ENCODE peak calls at places on chromosomes 2 and 18, in seven cellular contexts. L is glutamatergic neuron, G is psoas muscle, S is B cell, K is PC-9, R is AG10803, U is progenitor cell of endocrine pancreas. H is an unnamed sample.
A peak's percentile ranks its signal among the peaks of the same experiment; 100 is the strongest.

GRCh38 chr2:238439093-238439849 is 12.5 kb downstream of the ASB1 start:
- DNase-seq in G (peak; percentile 51), R (peak; percentile 92), S (no peak), L (no peak), K (peak; percentile 86), U (no peak), H (no peak)

GRCh38 chr2:219626540-219626939 is 890 bp upstream of the SLC4A3 start:
- DNase-seq in K (no peak), L (no peak), U (no peak), S (no peak), R (no peak), G (no peak), H (no peak)

GRCh38 chr18:3256693-3257626 is 5.0 kb upstream of the MYL12B start:
- DNase-seq in S (no peak), L (no peak), G (no peak), R (peak; percentile 72), K (peak; percentile 47), U (no peak), H (no peak)

GRCh38 chr18:23398401-23398800 is 54.7 kb upstream of the RIOK3 start:
- DNase-seq in S (no peak), L (no peak), K (no peak), U (no peak), R (peak; percentile 31), G (no peak), H (no peak)

GRCh38 chr2:30645745-30646119 is 161.5 kb downstream of the CAPN13 start:
- DNase-seq in S (no peak), G (no peak), U (no peak), K (no peak), R (no peak), L (no peak), H (no peak)

GRCh38 chr2:48207201-48207641 is 300.9 kb upstream of the FBXO11 start:
- DNase-seq in S (no peak), L (no peak), R (no peak), G (no peak), U (no peak), K (no peak), H (no peak)

GRCh38 chr2:183522441-183522840 is 398.2 kb downstream of the NUP35 start:
- DNase-seq in K (no peak), R (no peak), L (no peak), S (no peak), G (no peak), U (no peak), H (no peak)

GRCh38 chr18:9705183-9705864 is 2.8 kb upstream of the RAB31 start:
- DNase-seq in K (peak; percentile 51), R (peak; percentile 72), L (no peak), U (no peak), S (no peak), G (no peak), H (no peak)

GRCh38 chr2:19476347-19476746 is 117.9 kb upstream of the OSR1 start:
- DNase-seq in S (no peak), K (no peak), G (no peak), L (no peak), U (no peak), R (no peak), H (no peak)

GRCh38 chr2:48249631-48250473 is 280.1 kb upstream of the STON1 start:
- DNase-seq in S (no peak), L (no peak), K (no peak), R (peak; percentile 63), G (no peak), U (no peak), H (no peak)

GRCh38 chr2:134411279-134411827 is 157.5 kb downstream of the MGAT5 start:
- DNase-seq in K (no peak), S (no peak), L (peak; percentile 48), G (no peak), R (no peak), U (no peak), H (no peak)

GRCh38 chr2:149155181-149155580 is 116.7 kb downstream of the LYPD6B start:
- DNase-seq in U (no peak), R (no peak), K (no peak), L (no peak), S (no peak), G (no peak), H (no peak)

GRCh38 chr18:48122816-48123215 is 192.4 kb upstream of the SMAD2 start:
- DNase-seq in S (no peak), R (no peak), G (no peak), U (no peak), L (no peak), K (no peak), H (no peak)

GRCh38 chr2:23544589-23545295 is 159.8 kb downstream of the KLHL29 start:
- DNase-seq in R (no peak), L (no peak), S (no peak), U (no peak), G (no peak), K (no peak), H (no peak)

GRCh38 chr2:234251326-234252271 is 201.1 kb downstream of the SPP2 start:
- DNase-seq in U (no peak), G (no peak), K (peak; percentile 99), L (no peak), R (peak; percentile 99), S (no peak), H (no peak)

GRCh38 chr2:148338544-148338943 is 306.0 kb upstream of the EPC2 start:
- DNase-seq in R (peak; percentile 52), K (no peak), U (no peak), L (no peak), G (no peak), S (no peak), H (no peak)

GRCh38 chr18:43486462-43486861 is 209.2 kb upstream of the SYT4 start:
- DNase-seq in K (no peak), L (peak; percentile 24), S (no peak), R (no peak), U (no peak), G (no peak), H (no peak)

GRCh38 chr18:51433296-51433695 is 235.8 kb upstream of the MEX3C start:
- DNase-seq in L (no peak), U (no peak), S (no peak), R (no peak), G (no peak), K (no peak), H (no peak)

GRCh38 chr18:59426855-59427254 is 67.8 kb upstream of the LMAN1 start:
- DNase-seq in G (no peak), R (no peak), L (no peak), S (no peak), U (no peak), K (no peak), H (no peak)

GRCh38 chr2:88258208-88258607 is 88.1 kb downstream of the THNSL2 start:
- DNase-seq in K (no peak), G (no peak), R (no peak), L (no peak), S (no peak), U (no peak), H (no peak)

DNA sequence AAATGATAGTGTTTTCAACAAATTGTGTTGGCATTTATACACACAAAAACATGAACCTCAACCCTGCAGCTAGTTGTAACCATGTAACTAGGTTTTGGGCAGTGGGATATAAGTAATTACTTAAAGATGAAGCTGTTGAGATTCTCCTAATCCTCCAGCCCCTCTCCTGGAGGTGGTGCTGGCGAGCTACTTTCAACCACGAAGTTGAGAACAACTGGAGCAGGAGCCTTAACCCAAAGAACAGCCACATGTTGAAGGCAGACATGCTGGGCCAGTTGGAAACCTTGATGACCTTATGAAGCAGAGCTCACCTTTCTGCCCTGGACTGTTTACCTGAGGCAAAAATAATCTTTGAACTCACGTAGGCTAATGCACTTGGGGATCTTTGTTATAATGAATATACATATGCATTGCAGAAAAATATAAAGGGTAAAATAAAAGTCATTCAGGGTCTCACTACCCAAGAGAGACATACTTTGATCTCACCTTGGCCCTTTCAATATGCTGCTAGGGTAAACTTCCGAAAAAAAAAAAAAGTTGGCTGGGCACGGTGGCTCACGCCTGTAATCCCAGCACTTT is 89.6 kb upstream of the NPAS2 start:
- DNase-seq in G (peak; percentile 63), L (peak; percentile 55), K (peak; percentile 72), R (peak; percentile 77), S (no peak), U (no peak), H (peak; percentile 21)
- TF ChIP-seq CTCF in G (peak; percentile 59), L (no peak), K (peak; percentile 86), R (peak; percentile 92), S (no peak), U (no peak), H (peak; percentile 65)

DNA sequence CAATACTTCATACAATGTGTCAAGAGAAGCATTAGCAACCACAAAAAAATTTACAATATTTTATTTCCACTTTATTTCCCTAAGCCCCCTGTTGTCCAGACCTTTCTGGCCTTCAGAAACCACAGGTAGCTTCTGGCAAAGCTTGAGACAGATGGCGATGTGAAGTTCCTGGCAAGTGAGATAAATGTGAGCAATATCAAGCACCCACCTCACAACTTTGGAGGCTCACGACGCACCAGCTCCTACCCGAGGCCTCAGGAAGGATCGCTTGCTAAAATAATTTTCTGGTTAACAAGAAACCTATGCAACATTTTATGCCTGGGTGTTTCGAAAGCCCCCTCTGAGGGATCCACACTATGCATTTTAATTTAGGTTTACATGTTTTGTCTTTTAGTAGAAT is 158.0 kb upstream of the CHAC2 start:
- DNase-seq in R (no peak), G (no peak), S (no peak), K (no peak), U (no peak), L (no peak), H (no peak)
- TF ChIP-seq CTCF in R (no peak), G (no peak), S (no peak), K (no peak), U (no peak), L (no peak), H (no peak)

DNA sequence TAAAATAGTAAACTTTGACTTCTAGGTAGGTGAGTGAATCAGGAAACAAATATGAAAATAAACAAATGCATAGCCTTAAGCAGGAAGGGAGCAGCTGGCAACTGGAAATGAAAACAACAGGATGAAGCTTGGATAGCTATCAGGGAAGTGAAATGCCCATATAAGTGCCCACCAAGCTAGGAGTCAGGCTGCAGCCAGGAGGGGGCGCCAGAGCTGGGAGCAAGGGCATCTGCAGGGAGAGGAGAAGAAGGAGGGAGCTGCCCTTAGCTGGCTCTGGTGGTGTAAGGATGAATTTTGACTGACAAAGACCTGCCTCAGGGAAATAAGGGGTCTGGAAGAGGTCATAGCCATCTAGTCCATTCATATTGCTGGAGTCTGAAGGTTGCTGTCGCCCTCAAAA is 298.3 kb downstream of the TDRD15 start:
- DNase-seq in U (no peak), R (no peak), S (no peak), L (peak; percentile 82), K (peak; percentile 31), G (no peak), H (peak; percentile 51)
- TF ChIP-seq CTCF in U (peak; percentile 62), R (no peak), S (no peak), L (peak; percentile 67), K (peak; percentile 65), G (no peak), H (peak; percentile 56)

DNA sequence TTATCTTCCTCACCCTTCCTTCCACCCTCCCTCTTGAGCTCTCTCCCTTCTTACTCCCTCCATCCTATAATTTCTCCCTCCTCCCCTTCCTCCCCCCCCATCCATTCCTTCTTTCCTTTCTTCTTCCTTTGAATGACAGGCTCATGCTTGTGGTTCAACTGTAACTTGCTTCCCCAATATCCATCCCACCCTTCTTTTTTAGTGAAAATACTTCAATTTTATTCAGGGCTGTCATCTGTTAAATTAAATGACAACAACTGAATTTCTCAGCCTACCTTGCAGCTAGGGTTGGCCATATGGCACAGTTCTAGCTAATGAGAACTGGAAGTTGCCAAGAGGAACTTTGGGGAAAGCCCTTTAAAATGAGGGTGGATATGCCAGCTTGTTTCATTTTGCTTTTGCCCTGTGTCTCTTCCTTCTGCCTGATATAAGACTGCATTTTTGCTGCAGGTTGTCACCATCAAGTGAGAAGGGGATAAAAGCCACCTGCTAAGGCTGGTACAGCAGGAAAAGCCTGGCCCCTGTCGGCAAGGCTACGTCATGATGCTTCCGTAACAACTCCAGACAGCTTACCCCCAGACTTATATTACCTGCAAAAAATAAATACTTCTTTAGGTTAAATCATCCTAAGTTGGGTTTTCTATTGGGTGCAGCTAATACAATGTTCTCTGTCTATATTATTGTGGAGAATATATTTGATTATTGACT is 121.8 kb downstream of the NXPH2 start:
- DNase-seq in R (no peak), L (no peak), K (no peak), S (no peak), G (no peak), U (no peak), H (no peak)
- TF ChIP-seq CTCF in R (no peak), L (no peak), K (no peak), S (no peak), G (no peak), U (no peak), H (no peak)

H was measured in neural crest cell.